ENCODE peak calls at places on chromosomes 1 and 21, in four cellular contexts. One of them, this sample, is unnamed.

GRCh38 chr1:220124542-220124941 is 30.6 kb downstream of the IARS2 start:
- DNase-seq in CD8-positive, alpha-beta memory T cell: no peak
- DNase-seq in AG04450: peak; percentile 15
- DNase-seq in MM.1S: no peak
- DNase-seq in this sample: no peak

GRCh38 chr21:35316933-35317332 is 267.8 kb upstream of the RUNX1 start:
- DNase-seq in MM.1S: no peak
- DNase-seq in CD8-positive, alpha-beta memory T cell: no peak
- DNase-seq in AG04450: no peak
- DNase-seq in this sample: no peak

GRCh38 chr1:58755468-58755872 is 28.4 kb downstream of the JUN start:
- DNase-seq in CD8-positive, alpha-beta memory T cell: peak; percentile 74
- DNase-seq in AG04450: peak; percentile 99
- DNase-seq in MM.1S: no peak
- DNase-seq in this sample: peak; percentile 9

GRCh38 chr21:27365394-27365793 is 398.5 kb upstream of the ADAMTS5 start:
- DNase-seq in CD8-positive, alpha-beta memory T cell: no peak
- DNase-seq in AG04450: peak; percentile 20
- DNase-seq in MM.1S: no peak
- DNase-seq in this sample: no peak

GRCh38 chr1:189970331-189971230 is 507.1 kb downstream of the BRINP3 start:
- DNase-seq in CD8-positive, alpha-beta memory T cell: no peak
- DNase-seq in MM.1S: no peak
- DNase-seq in AG04450: no peak
- DNase-seq in this sample: no peak

GRCh38 chr1:147273409-147274307 is 31.2 kb downstream of the CHD1L start:
- DNase-seq in CD8-positive, alpha-beta memory T cell: no peak
- DNase-seq in MM.1S: peak; percentile 73
- DNase-seq in AG04450: peak; percentile 65
- DNase-seq in this sample: no peak

GRCh38 chr21:45970674-45971486 is 10.7 kb upstream of the COL6A1 start:
- DNase-seq in MM.1S: peak; percentile 33
- DNase-seq in CD8-positive, alpha-beta memory T cell: no peak
- DNase-seq in AG04450: no peak
- DNase-seq in this sample: no peak

GRCh38 chr21:45252448-45252925 is 35.2 kb downstream of the POFUT2 start:
- DNase-seq in MM.1S: no peak
- DNase-seq in CD8-positive, alpha-beta memory T cell: no peak
- DNase-seq in AG04450: no peak
- DNase-seq in this sample: no peak

GRCh38 chr1:17168480-17168878 is 36.4 kb upstream of the PADI1 start:
- DNase-seq in MM.1S: no peak
- DNase-seq in CD8-positive, alpha-beta memory T cell: no peak
- DNase-seq in AG04450: peak; percentile 48
- DNase-seq in this sample: no peak

GRCh38 chr1:115790846-115791245 is 22.3 kb upstream of the CASQ2 start:
- DNase-seq in AG04450: no peak
- DNase-seq in MM.1S: no peak
- DNase-seq in CD8-positive, alpha-beta memory T cell: no peak
- DNase-seq in this sample: no peak

GRCh38 chr1:67472056-67472455 is 41.9 kb upstream of the SERBP1 start:
- DNase-seq in AG04450: no peak
- DNase-seq in MM.1S: no peak
- DNase-seq in CD8-positive, alpha-beta memory T cell: no peak
- DNase-seq in this sample: no peak

GRCh38 chr21:45768011-45768740 is 124.7 kb downstream of the PCBP3 start:
- DNase-seq in CD8-positive, alpha-beta memory T cell: no peak
- DNase-seq in AG04450: no peak
- DNase-seq in MM.1S: no peak
- DNase-seq in this sample: no peak

GRCh38 chr1:62906428-62906886 is 122.5 kb downstream of the ATG4C start:
- DNase-seq in MM.1S: no peak
- DNase-seq in CD8-positive, alpha-beta memory T cell: no peak
- DNase-seq in AG04450: no peak
- DNase-seq in this sample: no peak

GRCh38 chr1:160136121-160136925 is 15.1 kb upstream of the ATP1A4 start:
- DNase-seq in CD8-positive, alpha-beta memory T cell: no peak
- DNase-seq in MM.1S: no peak
- DNase-seq in AG04450: no peak
- DNase-seq in this sample: no peak

GRCh38 chr1:55447488-55447887 is 232.3 kb upstream of the USP24 start:
- DNase-seq in CD8-positive, alpha-beta memory T cell: no peak
- DNase-seq in MM.1S: no peak
- DNase-seq in AG04450: no peak
- DNase-seq in this sample: no peak

GRCh38 chr1:204072951-204073836 is at the start of gene SOX13:
- DNase-seq in MM.1S: peak; percentile 76
- DNase-seq in CD8-positive, alpha-beta memory T cell: no peak
- DNase-seq in AG04450: peak; percentile 61
- DNase-seq in this sample: no peak

GRCh38 chr1:44405804-44406743 is 1.0 kb downstream of the RNF220 start:
- DNase-seq in MM.1S: no peak
- DNase-seq in CD8-positive, alpha-beta memory T cell: no peak
- DNase-seq in AG04450: no peak
- DNase-seq in this sample: no peak

GRCh38 chr1:44409019-44409602 is 4.1 kb downstream of the RNF220 start:
- DNase-seq in MM.1S: no peak
- DNase-seq in AG04450: no peak
- DNase-seq in CD8-positive, alpha-beta memory T cell: no peak
- DNase-seq in this sample: no peak

GRCh38 chr1:44406761-44407429 is 1.8 kb downstream of the RNF220 start:
- DNase-seq in CD8-positive, alpha-beta memory T cell: no peak
- DNase-seq in MM.1S: no peak
- DNase-seq in AG04450: no peak
- DNase-seq in this sample: no peak

GRCh38 chr1:44408181-44409018 is 3.3 kb downstream of the RNF220 start:
- DNase-seq in CD8-positive, alpha-beta memory T cell: no peak
- DNase-seq in MM.1S: peak; percentile 31
- DNase-seq in AG04450: no peak
- DNase-seq in this sample: no peak

GRCh38 chr1:44407430-44408180 is 2.5 kb downstream of the RNF220 start:
- DNase-seq in AG04450: no peak
- DNase-seq in MM.1S: no peak
- DNase-seq in CD8-positive, alpha-beta memory T cell: no peak
- DNase-seq in this sample: peak; percentile 30
- H3K4me3 ChIP-seq in AG04450: no peak overlapping the region
- H3K4me3 ChIP-seq in MM.1S: no peak overlapping the region
- H3K4me3 ChIP-seq in CD8-positive, alpha-beta memory T cell: no peak overlapping the region
- H3K4me3 ChIP-seq in this sample: no peak overlapping the region

GRCh38 chr1:97014426-97014825 is 292.8 kb downstream of the PTBP2 start:
- DNase-seq in AG04450: no peak
- DNase-seq in MM.1S: no peak
- DNase-seq in CD8-positive, alpha-beta memory T cell: no peak
- DNase-seq in this sample: no peak

GRCh38 chr1:97013904-97014303 is 292.3 kb downstream of the PTBP2 start:
- DNase-seq in AG04450: no peak
- DNase-seq in MM.1S: no peak
- DNase-seq in CD8-positive, alpha-beta memory T cell: no peak
- DNase-seq in this sample: no peak

GRCh38 chr1:97006044-97006676 is 284.6 kb downstream of the PTBP2 start:
- DNase-seq in AG04450: peak; percentile 30
- DNase-seq in CD8-positive, alpha-beta memory T cell: no peak
- DNase-seq in MM.1S: peak; percentile 24
- DNase-seq in this sample: no peak

GRCh38 chr1:97008226-97008625 is 286.6 kb downstream of the PTBP2 start:
- DNase-seq in AG04450: no peak
- DNase-seq in CD8-positive, alpha-beta memory T cell: no peak
- DNase-seq in MM.1S: no peak
- DNase-seq in this sample: no peak

GRCh38 chr1:97010865-97011264 is 289.3 kb downstream of the PTBP2 start:
- DNase-seq in CD8-positive, alpha-beta memory T cell: no peak
- DNase-seq in MM.1S: no peak
- DNase-seq in AG04450: no peak
- DNase-seq in this sample: no peak
- H3K4me3 ChIP-seq in CD8-positive, alpha-beta memory T cell: no peak overlapping the region
- H3K4me3 ChIP-seq in MM.1S: no peak overlapping the region
- H3K4me3 ChIP-seq in AG04450: no peak overlapping the region
- H3K4me3 ChIP-seq in this sample: no peak overlapping the region

GRCh38 chr1:151841141-151841540 is 1.5 kb upstream of the C2CD4D start:
- DNase-seq in CD8-positive, alpha-beta memory T cell: no peak
- DNase-seq in MM.1S: no peak
- DNase-seq in AG04450: no peak
- DNase-seq in this sample: no peak
- H3K4me3 ChIP-seq in CD8-positive, alpha-beta memory T cell: no peak overlapping the region
- H3K4me3 ChIP-seq in MM.1S: no peak overlapping the region
- H3K4me3 ChIP-seq in AG04450: no peak overlapping the region
- H3K4me3 ChIP-seq in this sample: no peak overlapping the region

DNA sequence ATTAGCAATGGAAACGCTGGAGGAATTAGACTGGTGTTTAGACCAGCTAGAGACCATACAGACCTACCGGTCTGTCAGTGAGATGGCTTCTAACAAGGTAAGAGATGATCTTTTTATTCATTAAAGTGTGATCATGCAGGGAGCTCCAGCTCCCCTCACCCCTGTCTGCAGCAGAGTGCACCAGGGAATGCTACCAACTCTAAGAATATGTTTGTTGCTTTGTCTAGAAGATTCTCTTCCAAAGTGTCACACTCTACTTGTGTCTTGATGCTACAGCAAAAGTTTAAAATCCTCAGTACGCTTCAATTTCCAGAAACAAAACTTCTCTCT is 201.5 kb upstream of the SGIP1 start:
- DNase-seq in MM.1S: no peak
- DNase-seq in CD8-positive, alpha-beta memory T cell: no peak
- DNase-seq in AG04450: no peak
- DNase-seq in this sample: no peak
- H3K4me3 ChIP-seq in MM.1S: peak overlapping the region; percentile 82
- H3K4me3 ChIP-seq in CD8-positive, alpha-beta memory T cell: peak overlapping the region; percentile 75
- H3K4me3 ChIP-seq in AG04450: peak overlapping the region; percentile 72
- H3K4me3 ChIP-seq in this sample: peak overlapping the region; percentile 86